ENCODE peak calls at places on chromosomes 3 and 15, in eight cellular contexts. U is left ventricle myocardium inferior; N is CD8-positive, alpha-beta memory T cell; E is mammary epithelial cell; O is ovary; Z is neural progenitor cell; V is CD4-positive, alpha-beta memory T cell; B is endodermal cell. K is an unnamed sample.
A peak's percentile ranks its signal among the peaks of the same experiment; 100 is the strongest.

GRCh38 chr3:7875858-7876442 is 625.7 kb upstream of the LMCD1 start:
- DNase-seq in Z (no peak), N (no peak), U (no peak), E (no peak), V (no peak), O (no peak), B (no peak), K (no peak)

GRCh38 chr3:42214565-42215283 is 51.3 kb downstream of the CCK start:
- DNase-seq in O (no peak), V (no peak), N (no peak), E (peak; percentile 25), U (no peak), B (no peak), Z (no peak), K (no peak)

GRCh38 chr3:85255954-85256353 is 297.2 kb downstream of the CADM2 start:
- DNase-seq in Z (peak; percentile 2), V (no peak), N (no peak), U (no peak), E (no peak), O (no peak), B (peak; percentile 52), K (no peak)

GRCh38 chr15:40097096-40097967 is 11.3 kb downstream of the BMF start:
- DNase-seq in V (no peak), Z (no peak), E (no peak), B (no peak), O (no peak), N (no peak), U (no peak), K (no peak)

GRCh38 chr3:107690522-107691138 is 167.9 kb downstream of the BBX start:
- DNase-seq in E (peak; percentile 31), B (no peak), N (no peak), O (no peak), Z (peak; percentile 61), V (no peak), U (no peak), K (peak; percentile 34)

GRCh38 chr15:40323953-40324937 is 753 bp downstream of the INAFM2 start:
- DNase-seq in V (no peak), U (no peak), O (peak; percentile 39), N (peak; percentile 54), B (peak; percentile 72), Z (peak; percentile 55), E (no peak), K (peak; percentile 67)

GRCh38 chr15:55407631-55407948 is 569 bp downstream of the CCPG1 start:
- DNase-seq in N (no peak), E (no peak), B (no peak), O (no peak), U (no peak), V (peak; percentile 52), Z (peak; percentile 35), K (no peak)

GRCh38 chr15:78244101-78244500 is 9.7 kb upstream of the ACSBG1 start:
- DNase-seq in U (no peak), Z (no peak), B (no peak), E (no peak), O (no peak), V (no peak), N (no peak), K (no peak)

GRCh38 chr3:29972594-29972993 is 633.8 kb upstream of the TGFBR2 start:
- DNase-seq in B (no peak), U (no peak), V (no peak), N (no peak), E (peak; percentile 0), O (no peak), Z (peak; percentile 54), K (no peak)

GRCh38 chr3:144948711-144949110 is 977.1 kb downstream of the DIPK2A start:
- DNase-seq in E (no peak), V (no peak), Z (no peak), U (no peak), N (no peak), B (no peak), O (no peak), K (no peak)

GRCh38 chr3:149604125-149604851 is 53.5 kb downstream of the WWTR1 start:
- DNase-seq in E (no peak), V (no peak), N (no peak), B (peak; percentile 79), O (no peak), Z (peak; percentile 69), U (no peak), K (no peak)
- H3K4me1 ChIP-seq in E (peaks cover 23% of the 10 kb centered on the region), V (no peaks in the 10 kb centered on the region), N (no peaks in the 10 kb centered on the region), B (peaks cover 4% of the 10 kb centered on the region), O (peaks cover 18% of the 10 kb centered on the region), Z (peaks cover 27% of the 10 kb centered on the region), U (peaks cover 82% of the 10 kb centered on the region), K (no peaks in the 10 kb centered on the region)

GRCh38 chr3:123075359-123075758 is 8.5 kb downstream of the PDIA5 start:
- DNase-seq in B (peak; percentile 47), N (no peak), Z (no peak), E (peak; percentile 54), V (no peak), O (no peak), U (no peak), K (no peak)

GRCh38 chr3:123080864-123081562 is 14.2 kb downstream of the PDIA5 start:
- DNase-seq in O (no peak), N (no peak), Z (no peak), U (no peak), E (no peak), B (peak; percentile 75), V (no peak), K (no peak)

GRCh38 chr3:123076496-123077418 is 9.9 kb downstream of the PDIA5 start:
- DNase-seq in O (peak; percentile 63), E (no peak), U (peak; percentile 73), Z (no peak), B (peak; percentile 24), N (no peak), V (no peak), K (no peak)

GRCh38 chr3:123076112-123076495 is 9.3 kb downstream of the PDIA5 start:
- DNase-seq in U (no peak), E (no peak), B (no peak), N (no peak), O (no peak), V (no peak), Z (no peak), K (no peak)

DNA sequence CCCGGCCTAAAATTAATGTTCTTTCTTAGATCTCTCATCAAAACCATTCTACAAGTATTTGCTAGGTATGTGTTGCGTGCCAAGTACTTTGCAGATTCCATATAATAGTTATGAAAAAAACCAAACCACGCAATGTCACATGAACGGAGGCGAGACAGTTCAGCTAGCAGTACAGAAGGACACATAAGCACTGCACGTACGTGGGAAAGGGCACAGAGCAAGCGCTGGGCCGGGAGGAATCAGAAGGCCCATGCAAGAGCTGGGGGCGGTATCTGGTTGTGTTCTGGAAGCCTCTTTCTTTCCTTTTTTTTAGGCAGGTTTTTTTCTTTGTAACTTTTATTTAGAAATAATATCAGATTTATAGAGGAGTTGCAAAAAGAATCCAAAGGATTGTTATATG is 11.3 kb downstream of the PDIA5 start:
- DNase-seq in U (no peak), V (no peak), N (no peak), B (peak; percentile 33), O (no peak), Z (no peak), E (no peak), K (no peak)
- H3K27ac ChIP-seq in U (peak overlapping the region; percentile 73), V (no peak overlapping the region), N (no peak overlapping the region), B (no peak overlapping the region), O (no peak overlapping the region), Z (no peak overlapping the region), E (no peak overlapping the region), K (no peak overlapping the region)

GRCh38 chr3:151544164-151544548 is 83.3 kb upstream of the IGSF10 start:
- DNase-seq in Z (no peak), N (no peak), U (no peak), O (no peak), B (no peak), V (no peak), E (no peak), K (no peak)

GRCh38 chr3:151541184-151541583 is 80.3 kb upstream of the IGSF10 start:
- DNase-seq in N (no peak), V (no peak), Z (no peak), U (no peak), O (no peak), E (peak; percentile 5), B (no peak), K (no peak)

GRCh38 chr3:151537751-151538150 is 76.9 kb upstream of the IGSF10 start:
- DNase-seq in V (no peak), E (no peak), Z (no peak), B (no peak), N (no peak), O (no peak), U (no peak), K (no peak)

GRCh38 chr3:151539599-151539998 is 78.7 kb upstream of the IGSF10 start:
- DNase-seq in O (no peak), U (no peak), B (no peak), E (no peak), N (no peak), Z (no peak), V (no peak), K (no peak)

GRCh38 chr3:151538706-151539403 is 78.0 kb upstream of the IGSF10 start:
- DNase-seq in N (no peak), V (no peak), U (no peak), B (no peak), O (peak; percentile 66), E (no peak), Z (peak; percentile 39), K (no peak)
- H3K4me3 ChIP-seq in N (no peak overlapping the region), V (no peak overlapping the region), U (no peak overlapping the region), B (no peak overlapping the region), O (peak overlapping the region; percentile 19), E (no peak overlapping the region), Z (no peak overlapping the region), K (no peak overlapping the region)

GRCh38 chr15:73994419-73994883 is at the start of gene PML:
- DNase-seq in Z (peak; percentile 98), E (peak; percentile 94), O (peak; percentile 95), V (peak; percentile 96), N (peak; percentile 94), U (peak; percentile 97), B (peak; percentile 98), K (peak; percentile 76)

GRCh38 chr15:73996267-73996666 is 1.8 kb downstream of the PML start:
- DNase-seq in V (no peak), E (no peak), O (no peak), Z (no peak), U (no peak), B (no peak), N (no peak), K (no peak)

GRCh38 chr15:73993211-73993994 is 1.1 kb upstream of the PML start:
- DNase-seq in U (no peak), Z (no peak), O (no peak), B (no peak), E (no peak), N (no peak), V (no peak), K (no peak)

GRCh38 chr15:73996939-73997338 is 2.4 kb downstream of the PML start:
- DNase-seq in E (peak; percentile 79), N (no peak), Z (no peak), B (no peak), O (no peak), U (no peak), V (peak; percentile 68), K (no peak)

DNA sequence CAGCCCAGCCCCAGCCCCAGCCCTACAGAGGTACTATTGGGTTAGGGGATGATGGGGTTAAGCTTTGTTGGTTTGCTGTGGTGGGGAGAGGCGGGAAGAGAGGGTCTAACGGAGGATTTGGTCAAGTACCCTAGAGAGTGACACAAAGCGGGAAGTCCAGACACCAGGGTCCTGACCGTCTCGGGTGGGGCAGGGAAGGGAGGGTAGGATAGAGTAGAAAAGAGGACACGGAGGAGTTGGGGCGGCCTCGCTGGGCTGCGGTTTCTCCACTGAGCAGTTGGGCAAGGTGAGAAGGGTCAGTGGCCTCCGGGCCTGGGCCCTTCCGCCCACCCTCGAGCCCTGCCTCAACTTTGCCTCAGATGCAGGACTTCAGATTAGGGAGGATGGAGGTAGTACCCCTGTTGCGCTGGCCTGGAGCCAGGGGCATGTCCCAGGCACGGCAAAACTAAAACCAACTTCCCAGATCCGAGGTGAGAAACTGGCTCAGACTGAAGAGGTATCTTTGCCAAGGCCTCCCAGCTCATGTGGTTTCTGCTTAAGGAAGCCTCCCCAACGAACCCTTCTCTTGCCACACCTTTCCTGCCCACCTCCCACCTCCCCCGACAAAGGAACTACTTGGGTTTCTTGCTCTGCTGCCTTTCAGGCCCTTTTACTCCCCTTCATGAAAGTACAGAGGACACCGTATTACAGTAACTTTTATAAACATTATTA is 551 bp downstream of the PML start:
- DNase-seq in O (peak; percentile 41), V (peak; percentile 57), N (no peak), U (no peak), Z (no peak), E (peak; percentile 42), B (peak; percentile 61), K (peak; percentile 21)
- H3K4me1 ChIP-seq in O (peaks cover 13% of the 10 kb centered on the region), V (peaks cover 68% of the 10 kb centered on the region), N (peaks cover 61% of the 10 kb centered on the region), U (peaks cover 95% of the 10 kb centered on the region), Z (peaks cover 23% of the 10 kb centered on the region), E (peaks cover 34% of the 10 kb centered on the region), B (no peaks in the 10 kb centered on the region), K (peaks cover 41% of the 10 kb centered on the region)